ENCODE peak calls at places on chromosome 5, in nine cellular contexts. Q is astrocyte of the spinal cord; N is CD8-positive, alpha-beta T cell; U is omental fat pad; T is pancreas; G is heart left ventricle; J is suprapubic skin; M is B cell; R is endothelial cell. E is an unnamed sample.
A peak's percentile ranks its signal among the peaks of the same experiment; 100 is the strongest.

GRCh38 chr5:4130819-4131218 is 535.2 kb downstream of the IRX1 start:
- DNase-seq in G (no peak), Q (no peak), R (no peak), J (no peak), M (no peak), T (no peak), U (no peak), N (no peak), E (peak; percentile 21)

GRCh38 chr5:56919942-56920662 is 10.7 kb downstream of the SETD9 start:
- DNase-seq in T (no peak), N (no peak), U (no peak), G (no peak), Q (no peak), R (no peak), M (no peak), J (no peak), E (no peak)

GRCh38 chr5:169548315-169548714 is 35.3 kb upstream of the SPDL1 start:
- DNase-seq in U (no peak), Q (peak; percentile 52), T (no peak), G (no peak), J (no peak), M (no peak), N (no peak), R (no peak), E (no peak)

GRCh38 chr5:125717209-125717608 is 706.0 kb upstream of the GRAMD2B start:
- DNase-seq in Q (peak; percentile 86), R (no peak), T (no peak), U (no peak), J (no peak), N (no peak), G (no peak), M (no peak), E (no peak)

GRCh38 chr5:119393746-119394145 is 37.9 kb downstream of the TNFAIP8 start:
- DNase-seq in Q (peak; percentile 73), G (no peak), J (no peak), N (no peak), M (no peak), R (no peak), T (no peak), U (no peak), E (no peak)

GRCh38 chr5:71996789-71997188 is 110.5 kb upstream of the MAP1B start:
- DNase-seq in R (no peak), N (no peak), G (no peak), M (no peak), J (no peak), Q (no peak), U (no peak), T (no peak), E (no peak)

GRCh38 chr5:86929123-86929766 is 311.5 kb downstream of the COX7C start:
- DNase-seq in M (no peak), U (no peak), J (no peak), R (no peak), Q (no peak), N (no peak), T (peak; percentile 9), G (no peak), E (no peak)

GRCh38 chr5:154461531-154461930 is 15.7 kb downstream of the SAP30L start:
- DNase-seq in Q (no peak), M (no peak), N (no peak), R (no peak), U (no peak), J (no peak), T (no peak), G (no peak), E (no peak)

GRCh38 chr5:157372472-157372822 is 87.6 kb upstream of the NIPAL4 start:
- DNase-seq in Q (no peak), N (no peak), T (no peak), M (no peak), U (no peak), R (no peak), J (no peak), G (no peak), E (no peak)

GRCh38 chr5:1963358-1963757 is 80.6 kb upstream of the IRX4 start:
- DNase-seq in N (no peak), G (no peak), R (no peak), M (no peak), Q (no peak), J (no peak), U (no peak), T (no peak), E (no peak)

GRCh38 chr5:92687793-92688467 is 893.1 kb downstream of the NR2F1-AS1 start:
- DNase-seq in N (no peak), T (no peak), U (no peak), J (no peak), G (no peak), Q (peak; percentile 83), M (no peak), R (no peak), E (no peak)

GRCh38 chr5:179607449-179607931 is 16.0 kb downstream of the HNRNPH1 start:
- DNase-seq in G (peak; percentile 69), T (no peak), R (no peak), J (peak; percentile 64), U (no peak), M (peak; percentile 35), Q (no peak), N (no peak), E (no peak)

GRCh38 chr5:38780950-38781349 is 64.9 kb upstream of the OSMR start:
- DNase-seq in U (peak; percentile 44), M (no peak), T (no peak), N (no peak), G (peak; percentile 74), Q (peak; percentile 83), R (no peak), J (peak; percentile 72), E (no peak)

GRCh38 chr5:38777111-38777510 is 68.7 kb upstream of the OSMR start:
- DNase-seq in T (no peak), M (no peak), R (no peak), U (no peak), G (no peak), Q (no peak), N (no peak), J (no peak), E (no peak)

GRCh38 chr5:38780316-38780715 is 65.5 kb upstream of the OSMR start:
- DNase-seq in U (no peak), G (no peak), J (no peak), T (no peak), N (no peak), Q (peak; percentile 27), R (no peak), M (no peak), E (no peak)

GRCh38 chr5:38782185-38782584 is 63.6 kb upstream of the OSMR start:
- DNase-seq in Q (no peak), T (no peak), G (no peak), J (no peak), N (no peak), R (no peak), U (no peak), M (no peak), E (no peak)

DNA sequence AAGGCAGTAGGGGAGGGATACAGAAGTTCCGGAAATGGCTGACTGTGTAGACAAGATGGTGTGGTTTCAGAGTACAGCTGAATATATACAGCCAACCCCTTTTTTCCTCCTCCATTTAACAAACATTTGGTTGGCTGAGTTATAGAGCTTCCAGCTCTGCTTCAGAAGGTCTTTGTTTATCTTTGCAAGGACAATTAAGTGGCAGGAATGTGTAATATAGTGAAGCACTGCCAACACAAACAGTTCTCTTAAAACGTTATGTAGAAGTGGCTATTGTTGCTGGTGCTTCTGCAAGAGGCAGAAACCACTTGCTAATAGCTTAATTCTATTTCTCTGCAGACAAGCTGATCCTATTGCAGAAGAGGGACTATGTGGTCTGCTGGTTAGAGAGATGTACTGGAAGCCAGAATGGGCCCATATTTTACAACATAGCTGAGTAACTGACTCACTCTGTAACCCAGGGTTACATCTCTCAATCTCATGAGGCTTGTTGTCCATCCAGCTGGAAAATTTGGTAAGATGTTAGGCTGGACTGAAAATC is 62.7 kb upstream of the OSMR start:
- DNase-seq in J (no peak), U (no peak), Q (peak; percentile 99), M (no peak), G (no peak), R (no peak), N (no peak), T (no peak), E (peak; percentile 56)
- TF ChIP-seq CTCF in J (no peak), U (no peak), Q (peak; percentile 6), M (no peak), G (no peak), R (no peak), N (no peak), T (no peak), E (no peak)

GRCh38 chr5:16666140-16666860 is 49.5 kb upstream of the RETREG1 start:
- DNase-seq in Q (no peak), M (no peak), N (no peak), G (no peak), J (no peak), U (no peak), T (peak; percentile 77), R (no peak), E (no peak)

GRCh38 chr5:16664368-16664767 is 47.6 kb upstream of the RETREG1 start:
- DNase-seq in Q (no peak), M (no peak), G (no peak), T (no peak), R (no peak), J (no peak), N (no peak), U (no peak), E (no peak)

GRCh38 chr5:16668194-16668593 is 51.4 kb upstream of the RETREG1 start:
- DNase-seq in Q (no peak), T (no peak), U (no peak), G (no peak), R (no peak), N (no peak), J (no peak), M (no peak), E (no peak)

GRCh38 chr5:16665611-16666010 is 48.8 kb upstream of the RETREG1 start:
- DNase-seq in U (no peak), Q (no peak), J (no peak), T (no peak), M (no peak), R (no peak), G (no peak), N (no peak), E (no peak)

GRCh38 chr5:16666861-16667481 is 50.2 kb upstream of the RETREG1 start:
- DNase-seq in J (no peak), Q (peak; percentile 13), U (no peak), T (no peak), M (no peak), N (peak; percentile 42), G (peak; percentile 70), R (no peak), E (no peak)
- TF ChIP-seq CTCF in J (peak; percentile 34), Q (peak; percentile 43), U (no peak), T (no peak), M (peak; percentile 44), N (peak; percentile 59), G (peak; percentile 30), R (peak; percentile 42), E (no peak)

DNA sequence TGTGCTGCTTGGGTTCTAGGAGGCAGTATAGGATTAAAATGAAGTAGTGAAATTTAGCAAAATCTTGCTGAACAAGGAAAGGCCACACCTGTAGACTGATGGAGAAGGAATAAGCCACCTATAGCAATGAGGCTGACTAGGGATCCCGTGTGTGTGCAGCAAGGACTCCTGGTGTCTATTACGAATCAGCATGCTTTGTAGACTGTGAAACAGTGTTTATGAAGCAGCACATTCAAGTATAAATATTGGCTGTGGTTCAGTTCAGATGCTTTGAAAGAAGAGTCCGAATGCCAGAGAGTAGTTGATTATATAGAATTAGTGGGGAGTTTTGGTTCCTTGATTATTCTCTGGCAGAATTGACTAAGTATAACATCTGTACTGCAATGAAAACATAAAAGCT is 41.8 kb downstream of the CAST start:
- DNase-seq in U (no peak), J (no peak), N (no peak), G (no peak), M (no peak), T (no peak), Q (no peak), R (no peak), E (no peak)
- TF ChIP-seq CTCF in U (no peak), J (no peak), N (no peak), G (no peak), M (no peak), T (no peak), Q (no peak), R (no peak), E (no peak)

GRCh38 chr5:177303121-177303924 is at the start of the genes PRELID1 and RAB24:
- DNase-seq in T (peak; percentile 95), N (peak; percentile 88), Q (peak; percentile 82), G (peak; percentile 92), U (peak; percentile 83), M (peak; percentile 88), R (peak; percentile 92), J (peak; percentile 94), E (peak; percentile 86)
- TF ChIP-seq CTCF in T (no peak), N (no peak), Q (peak; percentile 38), G (no peak), U (no peak), M (peak; percentile 64), R (no peak), J (peak; percentile 30), E (no peak)

E was measured in lower leg skin.